ENCODE peak calls at places on chromosomes 5 and 9, in eight cellular contexts. M, V, W, I, R, G, L and Y are unnamed samples. For H3K9me3 and H3K4me1, the result is how much of the 10 kb centered on the place peaks cover.

GRCh38 chr9:78064075-78064474 is 32.5 kb upstream of the GNAQ start:
- DNase-seq in M (no peak), V (no peak), W (no peak), I (no peak), R (no peak), G (no peak), L (no peak), Y (no peak)

GRCh38 chr5:162119801-162120200 is 52.2 kb downstream of the GABRG2 start:
- DNase-seq in M (no peak), V (no peak), W (no peak), I (no peak), R (no peak), G (no peak), L (no peak), Y (no peak)

GRCh38 chr9:27457445-27457844 is 66.6 kb upstream of the IFNK start:
- DNase-seq in M (no peak), V (no peak), W (no peak), I (no peak), R (no peak), G (no peak), L (peak), Y (no peak)

GRCh38 chr9:77374266-77374665 is 196.9 kb downstream of the VPS13A start:
- DNase-seq in M (peak), V (no peak), W (no peak), I (no peak), R (no peak), G (no peak), L (no peak), Y (no peak)

GRCh38 chr9:117249799-117250198 is 165.1 kb downstream of the ASTN2 start:
- DNase-seq in M (no peak), V (no peak), W (no peak), I (no peak), R (no peak), G (no peak), L (no peak), Y (no peak)

GRCh38 chr9:12854218-12854617 is 79.4 kb downstream of the LURAP1L start:
- DNase-seq in M (no peak), V (no peak), W (no peak), I (no peak), R (no peak), G (no peak), L (no peak), Y (no peak)

GRCh38 chr9:32500768-32501167 is 25.2 kb downstream of the RIGI start:
- DNase-seq in M (no peak), V (no peak), W (no peak), I (no peak), R (peak), G (no peak), L (no peak), Y (no peak)

GRCh38 chr9:21919377-21920362 is 74.5 kb downstream of the CDKN2A start:
- DNase-seq in M (peak), V (no peak), W (no peak), I (no peak), R (peak), G (peak), L (peak), Y (no peak)

GRCh38 chr9:2271426-2271825 is 256.3 kb downstream of the SMARCA2 start:
- DNase-seq in M (no peak), V (no peak), W (no peak), I (no peak), R (no peak), G (peak), L (no peak), Y (no peak)

GRCh38 chr5:115267617-115268016 is 4.9 kb upstream of the PGGT1B start:
- DNase-seq in M (no peak), V (no peak), W (no peak), I (no peak), R (no peak), G (no peak), L (no peak), Y (no peak)

GRCh38 chr5:53714324-53715010 is 154.0 kb downstream of the NDUFS4 start:
- DNase-seq in M (no peak), V (no peak), W (no peak), I (no peak), R (no peak), G (no peak), L (no peak), Y (no peak)

GRCh38 chr5:53712327-53712726 is 151.9 kb downstream of the NDUFS4 start:
- DNase-seq in M (no peak), V (peak), W (no peak), I (no peak), R (no peak), G (no peak), L (no peak), Y (no peak)
- H3K9me3 ChIP-seq in M (under half), V (under half), W (under half), I (half or more), R (under half), G (under half), L (under half), Y (under half)

GRCh38 chr9:70117835-70118319 is 74.2 kb downstream of the MAMDC2 start:
- DNase-seq in M (no peak), V (no peak), W (no peak), I (no peak), R (peak), G (no peak), L (no peak), Y (no peak)
- H3K4me1 ChIP-seq in M (under half), V (under half), W (under half), I (under half), R (under half), G (under half), L (under half), Y (under half)

DNA sequence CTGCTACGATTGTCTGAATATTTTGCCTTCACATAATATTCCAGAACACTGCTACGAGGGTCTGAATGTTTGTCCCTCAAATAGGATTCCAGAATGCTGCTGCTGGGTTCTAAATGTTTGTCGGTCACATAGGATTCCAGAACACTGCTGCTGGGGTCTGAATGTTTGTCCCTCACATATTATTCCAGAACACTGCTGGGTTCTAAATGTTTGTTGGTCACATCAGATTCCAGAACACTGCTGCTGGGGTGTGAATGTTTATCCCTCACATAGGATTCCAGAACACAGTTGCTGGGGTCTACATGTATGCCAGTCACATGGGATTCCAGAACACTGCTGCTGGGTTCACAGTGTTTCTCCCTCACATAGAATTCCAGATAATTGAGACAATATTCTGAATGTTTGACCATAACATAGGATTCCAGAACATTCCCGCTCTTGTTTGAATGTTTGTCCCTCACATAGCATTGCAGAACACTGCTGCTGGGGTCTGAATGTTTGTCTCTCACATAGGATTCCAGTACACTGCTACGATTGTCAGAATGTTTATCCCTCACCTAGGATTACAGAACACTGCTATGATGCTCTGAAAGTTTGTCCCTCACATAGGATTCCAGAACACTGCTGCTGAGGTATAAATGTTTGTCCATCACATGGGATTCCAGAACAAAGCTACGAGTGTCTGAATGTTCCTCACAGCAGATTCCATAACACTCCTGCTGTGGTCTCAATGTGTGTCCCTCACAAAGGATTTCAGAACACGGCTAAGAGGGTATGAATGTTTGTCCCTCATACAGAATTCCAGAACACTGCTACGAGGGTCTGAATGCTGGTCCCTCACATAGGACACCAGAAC is 201.8 kb downstream of the FOXD4L6 start:
- DNase-seq in M (no peak), V (no peak), W (no peak), I (no peak), R (no peak), G (no peak), L (no peak), Y (no peak)
- H3K9me3 ChIP-seq in M (under half), V (half or more), W (half or more), I (half or more), R (under half), G (under half), L (under half), Y (under half)

DNA sequence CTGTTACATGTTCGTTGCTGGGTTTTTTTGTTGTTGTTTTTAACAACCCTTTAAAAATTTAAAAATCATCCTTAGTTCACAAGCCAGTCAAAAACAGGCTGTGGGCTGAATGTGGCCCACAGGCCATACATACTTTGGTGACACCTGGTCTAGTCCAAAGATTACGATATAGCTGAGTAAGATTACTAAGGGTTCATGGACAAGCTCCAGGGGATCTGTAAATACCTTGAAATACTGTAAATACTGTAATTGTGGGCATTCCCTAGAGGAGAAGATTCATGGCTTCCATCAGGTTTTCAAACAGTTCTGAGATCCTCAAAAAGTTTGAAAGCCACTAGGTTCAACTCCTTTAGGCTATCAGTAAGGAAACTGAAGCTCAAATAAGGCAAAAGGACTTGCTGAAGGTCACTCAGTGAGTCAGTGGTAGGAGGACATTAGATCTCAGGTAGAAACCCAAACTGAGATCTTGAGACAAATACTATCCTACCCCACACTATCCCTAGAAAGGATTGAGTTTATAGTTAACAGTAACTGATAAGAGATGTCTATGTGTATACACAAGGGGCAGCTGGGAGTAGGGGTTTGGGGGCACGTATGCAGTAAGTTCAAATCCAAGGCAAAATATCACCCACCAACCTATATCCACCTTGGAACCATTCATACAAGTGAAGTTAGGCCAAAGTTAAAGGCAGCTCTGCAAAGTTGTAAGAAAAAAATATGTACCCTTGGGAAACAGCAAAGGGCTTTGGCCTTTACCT is 17.8 kb downstream of the RAB14 start:
- DNase-seq in M (no peak), V (no peak), W (no peak), I (no peak), R (peak), G (no peak), L (no peak), Y (no peak)
- H3K4me1 ChIP-seq in M (under half), V (half or more), W (half or more), I (half or more), R (half or more), G (under half), L (under half), Y (under half)

GRCh38 chr5:141384471-141385267 is 2.1 kb downstream of the PCDHGA7 start:
- DNase-seq in M (no peak), V (no peak), W (no peak), I (no peak), R (no peak), G (no peak), L (no peak), Y (no peak)

GRCh38 chr5:141392429-141393198 is at the start of gene PCDHGA8:
- DNase-seq in M (no peak), V (no peak), W (no peak), I (no peak), R (no peak), G (no peak), L (no peak), Y (no peak)

GRCh38 chr5:141388661-141389060 is 1.2 kb downstream of the PCDHGB4 start:
- DNase-seq in M (no peak), V (no peak), W (no peak), I (no peak), R (no peak), G (no peak), L (no peak), Y (no peak)

GRCh38 chr5:141393267-141393666 is 834 bp downstream of the PCDHGA8 start:
- DNase-seq in M (no peak), V (no peak), W (no peak), I (no peak), R (no peak), G (no peak), L (no peak), Y (no peak)

GRCh38 chr5:141389153-141390042 is 1.9 kb downstream of the PCDHGB4 start:
- DNase-seq in M (no peak), V (no peak), W (no peak), I (no peak), R (no peak), G (no peak), L (no peak), Y (peak)
- H3K9me3 ChIP-seq in M (under half), V (under half), W (half or more), I (half or more), R (under half), G (under half), L (under half), Y (under half)

DNA sequence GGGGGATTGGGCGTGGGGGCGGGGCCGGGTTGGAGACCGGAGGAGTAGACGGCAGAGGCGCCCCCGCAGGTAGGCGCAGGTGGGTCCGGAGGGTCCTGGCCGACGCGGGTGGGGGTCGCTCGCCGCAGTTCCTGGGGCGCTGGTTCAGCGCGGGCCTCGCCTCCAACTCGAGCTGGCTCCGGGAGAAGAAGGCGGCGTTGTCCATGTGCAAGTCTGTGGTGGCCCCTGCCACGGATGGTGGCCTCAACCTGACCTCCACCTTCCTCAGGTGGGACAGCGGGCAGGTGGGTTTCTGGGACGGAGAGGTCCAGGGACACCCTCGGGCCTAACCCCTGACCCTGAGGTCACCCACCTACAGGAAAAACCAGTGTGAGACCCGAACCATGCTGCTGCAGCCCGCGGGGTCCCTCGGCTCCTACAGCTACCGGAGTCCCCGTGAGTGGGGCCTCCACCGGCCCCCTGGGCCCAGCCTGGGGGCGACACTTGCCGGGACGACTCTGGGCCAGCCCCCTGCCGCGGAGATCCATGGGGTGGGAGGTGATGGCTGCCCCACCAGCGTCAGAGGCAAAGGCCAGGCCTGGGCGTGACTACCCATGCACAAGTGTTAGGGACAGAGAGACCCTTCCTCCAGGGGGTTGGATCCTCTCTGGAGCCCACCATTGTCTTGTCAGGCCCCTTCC is 1.7 kb downstream of the PTGDS start:
- DNase-seq in M (no peak), V (no peak), W (no peak), I (no peak), R (no peak), G (no peak), L (no peak), Y (no peak)
- H3K4me1 ChIP-seq in M (under half), V (under half), W (under half), I (under half), R (under half), G (under half), L (under half), Y (under half)

GRCh38 chr5:178206166-178207101 is 2.1 kb downstream of the HNRNPAB start:
- DNase-seq in M (no peak), V (peak), W (no peak), I (no peak), R (no peak), G (no peak), L (peak), Y (no peak)
- H3K9me3 ChIP-seq in M (under half), V (under half), W (under half), I (under half), R (under half), G (under half), L (under half), Y (under half)

GRCh38 chr9:87503970-87504369 is 6.3 kb downstream of the DAPK1 start:
- DNase-seq in M (no peak), V (no peak), W (no peak), I (no peak), R (peak), G (no peak), L (no peak), Y (no peak)

GRCh38 chr9:87500894-87501656 is 3.4 kb downstream of the DAPK1 start:
- DNase-seq in M (no peak), V (no peak), W (no peak), I (no peak), R (no peak), G (no peak), L (no peak), Y (no peak)

GRCh38 chr9:87500491-87500890 is 2.8 kb downstream of the DAPK1 start:
- DNase-seq in M (peak), V (no peak), W (no peak), I (no peak), R (no peak), G (peak), L (no peak), Y (no peak)

GRCh38 chr9:87502446-87503232 is 5.0 kb downstream of the DAPK1 start:
- DNase-seq in M (no peak), V (no peak), W (no peak), I (no peak), R (no peak), G (no peak), L (no peak), Y (no peak)

DNA sequence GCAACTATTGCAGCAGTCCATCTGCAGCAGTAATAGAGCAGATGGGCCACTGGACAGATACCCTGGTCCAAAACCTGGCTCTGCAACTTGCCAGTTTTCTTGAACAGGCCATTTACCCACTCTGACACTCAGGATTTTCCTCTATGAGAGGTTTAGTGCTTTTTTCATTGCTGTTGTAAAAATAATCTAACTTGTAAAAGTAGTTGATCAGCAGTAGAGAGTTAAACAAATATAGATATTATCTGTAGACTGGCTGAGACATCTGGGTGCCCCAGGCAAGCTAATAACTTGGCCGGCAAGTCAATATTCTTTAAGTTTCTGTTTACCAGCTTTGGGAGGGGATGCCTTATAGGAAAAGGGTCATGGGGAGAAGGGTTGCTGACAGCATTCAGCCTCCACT is 4.1 kb downstream of the DAPK1 start:
- DNase-seq in M (no peak), V (no peak), W (no peak), I (no peak), R (no peak), G (no peak), L (no peak), Y (no peak)
- H3K4me1 ChIP-seq in M (half or more), V (half or more), W (half or more), I (half or more), R (half or more), G (under half), L (under half), Y (under half)